ENCODE peak calls at places on chromosomes 5 and 9, in six cellular contexts. K, F, V, A, B and L are unnamed samples.

GRCh38 chr5:180047667-180048066 is 23.9 kb downstream of the RNF130 start:
- DNase-seq in F (no peak), A (peak; percentile 52), K (peak; percentile 55), V (no peak), B (no peak), L (no peak)

GRCh38 chr9:132249690-132250089 is 87.8 kb downstream of the NTNG2 start:
- DNase-seq in F (no peak), B (no peak), K (no peak), A (no peak), V (no peak), L (no peak)

GRCh38 chr9:136926154-136926704 is 18.3 kb downstream of the FBXW5 start:
- DNase-seq in V (no peak), B (no peak), K (no peak), F (no peak), A (no peak), L (no peak)

GRCh38 chr5:40798012-40798855 is at the start of gene PRKAA1:
- DNase-seq in K (peak; percentile 90), A (peak; percentile 88), B (peak; percentile 90), V (peak; percentile 90), F (peak; percentile 95), L (peak; percentile 88)

GRCh38 chr5:94245608-94246007 is 372.8 kb downstream of the KIAA0825 start:
- DNase-seq in F (no peak), A (no peak), K (no peak), B (no peak), V (no peak), L (no peak)

GRCh38 chr9:7137040-7137439 is 379.3 kb downstream of the KDM4C start:
- DNase-seq in A (no peak), V (no peak), F (no peak), B (no peak), K (no peak), L (no peak)

GRCh38 chr5:168989731-168990505 is 311.0 kb downstream of the SLIT3 start:
- DNase-seq in F (no peak), A (no peak), B (no peak), K (peak; percentile 49), V (no peak), L (no peak)

GRCh38 chr5:115461506-115462290 is 82.9 kb downstream of the FEM1C start:
- DNase-seq in F (no peak), A (no peak), B (no peak), V (no peak), K (no peak), L (no peak)

GRCh38 chr5:142421158-142421617 is 96.4 kb upstream of the SPRY4 start:
- DNase-seq in A (no peak), V (no peak), K (no peak), F (peak; percentile 44), B (no peak), L (no peak)

GRCh38 chr5:120684213-120684612 is 220.1 kb downstream of the PRR16 start:
- DNase-seq in K (no peak), A (no peak), F (no peak), V (no peak), B (no peak), L (no peak)

GRCh38 chr5:74130141-74130897 is 504.3 kb downstream of the ARHGEF28 start:
- DNase-seq in F (no peak), B (no peak), V (no peak), A (no peak), K (no peak), L (no peak)

GRCh38 chr9:16282216-16282615 is 588.3 kb downstream of the BNC2 start:
- DNase-seq in F (no peak), B (no peak), A (no peak), K (no peak), V (no peak), L (no peak)

GRCh38 chr5:59231221-59231931 is 648.5 kb downstream of the RAB3C start:
- DNase-seq in K (no peak), V (no peak), A (no peak), F (no peak), B (no peak), L (no peak)

GRCh38 chr9:38249587-38250210 is 142.8 kb upstream of the ALDH1B1 start:
- DNase-seq in A (no peak), F (no peak), B (no peak), V (no peak), K (no peak), L (no peak)

GRCh38 chr9:130490981-130491380 is 46.2 kb downstream of the ASS1 start:
- DNase-seq in F (no peak), K (no peak), V (no peak), B (no peak), A (no peak), L (no peak)

GRCh38 chr9:98958271-98958989 is 14.7 kb downstream of the COL15A1 start:
- DNase-seq in K (no peak), F (no peak), A (no peak), B (no peak), V (no peak), L (no peak)

GRCh38 chr9:104748359-104749031 is 1.0 kb downstream of the NIPSNAP3A start:
- DNase-seq in V (no peak), F (peak; percentile 17), K (no peak), A (no peak), B (no peak), L (no peak)

DNA sequence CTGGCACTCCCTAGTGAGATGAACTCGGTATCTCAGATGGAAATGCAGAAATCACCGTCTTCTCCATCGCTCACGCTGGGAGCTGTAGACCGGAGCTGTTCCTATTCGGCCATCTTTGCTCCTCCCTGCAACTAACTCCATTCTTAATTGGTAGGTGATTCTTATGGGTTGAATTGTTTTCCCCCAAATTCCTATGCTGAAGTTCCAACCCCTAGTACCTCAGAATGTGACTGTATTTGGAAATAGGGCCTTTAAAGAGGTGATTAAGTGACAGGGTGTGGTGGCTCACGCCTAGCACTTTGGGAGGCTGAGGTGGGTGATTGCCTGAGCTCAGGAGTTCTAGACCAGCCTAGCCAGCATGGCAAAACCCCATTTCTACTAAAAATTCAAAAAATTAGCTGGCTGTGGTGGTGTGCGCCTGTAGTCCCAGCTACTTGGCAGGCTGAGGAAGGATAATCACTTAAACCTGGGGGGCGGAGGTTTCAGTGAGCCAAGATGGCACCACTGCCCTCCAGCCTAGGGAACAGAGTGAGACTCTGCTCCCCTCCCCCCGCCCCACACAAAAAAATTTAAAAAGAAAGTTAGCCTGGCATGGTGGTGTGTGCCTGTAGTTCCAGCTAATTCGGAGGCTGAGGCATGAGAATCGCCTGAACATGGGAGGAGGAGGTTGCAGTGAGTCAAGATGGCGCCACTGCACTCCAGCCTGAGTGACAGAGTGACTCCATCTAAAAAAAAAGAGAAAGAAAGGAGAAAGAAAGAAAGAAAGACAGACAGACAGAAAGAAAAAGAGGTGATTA is 25.2 kb upstream of the FOCAD start:
- DNase-seq in K (no peak), V (no peak), B (peak; percentile 40), A (no peak), F (no peak), L (no peak)
- H3K4me3 ChIP-seq in K (peak overlapping the region; percentile 56), V (peak overlapping the region; percentile 39), B (peak overlapping the region; percentile 65), A (peak overlapping the region; percentile 50), F (peak overlapping the region; percentile 52), L (no peak overlapping the region)

GRCh38 chr5:134468921-134469400 is 56.5 kb upstream of the JADE2 start:
- DNase-seq in K (no peak), B (no peak), A (no peak), V (no peak), F (no peak), L (no peak)
- H3K36me3 ChIP-seq in K (no peaks in the 10 kb centered on the region), B (no peaks in the 10 kb centered on the region), A (no peaks in the 10 kb centered on the region), V (no peaks in the 10 kb centered on the region), F (no peaks in the 10 kb centered on the region), L (no peaks in the 10 kb centered on the region)

DNA sequence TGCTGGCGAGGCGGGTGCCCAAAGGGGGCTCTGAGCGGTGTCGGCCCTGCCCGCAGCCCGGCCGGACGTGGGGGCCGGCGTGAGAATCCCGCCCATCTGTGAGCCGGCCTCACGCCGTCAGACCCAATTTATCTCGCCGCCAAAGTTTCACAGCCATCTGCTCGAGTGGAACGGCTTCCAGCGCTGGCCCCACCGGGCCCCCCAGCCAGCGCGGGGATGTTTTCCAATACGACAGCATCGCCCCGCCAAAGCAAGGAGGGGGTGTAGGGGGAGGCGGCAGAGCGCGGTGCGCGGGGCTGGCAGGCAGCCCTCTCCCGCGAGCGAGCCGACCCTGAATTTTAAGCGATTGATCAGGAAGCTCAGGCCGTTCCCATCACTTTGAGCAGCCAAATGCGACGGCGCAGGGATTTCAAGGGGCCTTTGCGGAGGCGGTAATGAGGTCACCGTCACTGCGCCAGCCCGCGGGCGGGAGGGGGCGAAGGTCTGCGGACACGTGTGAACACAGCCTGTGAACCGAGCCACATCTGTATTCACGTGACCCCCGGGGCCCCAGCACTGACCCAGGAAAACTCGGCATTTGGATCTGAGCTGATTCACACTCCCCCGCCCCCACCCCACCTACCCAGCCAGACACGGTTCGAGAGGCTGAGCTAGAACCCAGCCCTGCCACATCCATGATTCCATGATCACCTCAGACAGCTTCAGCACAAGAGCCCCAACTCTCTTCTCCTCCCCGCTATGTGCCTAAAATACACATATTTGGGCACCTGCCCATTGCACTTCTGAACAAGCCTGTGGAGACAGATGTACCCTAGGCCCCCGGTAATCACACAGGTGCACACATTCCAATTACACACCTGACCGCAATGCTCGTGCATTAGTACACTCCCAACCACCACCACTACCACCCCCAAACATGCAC is 47.8 kb upstream of the PSD2 start:
- DNase-seq in V (peak; percentile 57), F (no peak), A (peak; percentile 46), B (peak; percentile 82), K (peak; percentile 31), L (peak; percentile 20)
- H3K27me3 ChIP-seq in V (no peaks in the 10 kb centered on the region), F (no peaks in the 10 kb centered on the region), A (peaks cover 5% of the 10 kb centered on the region), B (no peaks in the 10 kb centered on the region), K (peaks cover 37% of the 10 kb centered on the region), L (no peaks in the 10 kb centered on the region)

GRCh38 chr9:73037613-73038012 is 84.8 kb upstream of the ALDH1A1 start:
- DNase-seq in A (no peak), V (no peak), K (no peak), B (no peak), F (peak; percentile 62), L (no peak)

GRCh38 chr9:73039916-73040263 is 87.0 kb upstream of the ALDH1A1 start:
- DNase-seq in A (no peak), B (no peak), K (no peak), V (no peak), F (no peak), L (no peak)

GRCh38 chr9:73038613-73039012 is 85.8 kb upstream of the ALDH1A1 start:
- DNase-seq in K (peak; percentile 29), B (no peak), V (no peak), A (peak; percentile 57), F (no peak), L (no peak)

GRCh38 chr9:73039253-73039915 is 86.5 kb upstream of the ALDH1A1 start:
- DNase-seq in A (peak; percentile 63), K (no peak), V (no peak), F (peak; percentile 18), B (no peak), L (no peak)

DNA sequence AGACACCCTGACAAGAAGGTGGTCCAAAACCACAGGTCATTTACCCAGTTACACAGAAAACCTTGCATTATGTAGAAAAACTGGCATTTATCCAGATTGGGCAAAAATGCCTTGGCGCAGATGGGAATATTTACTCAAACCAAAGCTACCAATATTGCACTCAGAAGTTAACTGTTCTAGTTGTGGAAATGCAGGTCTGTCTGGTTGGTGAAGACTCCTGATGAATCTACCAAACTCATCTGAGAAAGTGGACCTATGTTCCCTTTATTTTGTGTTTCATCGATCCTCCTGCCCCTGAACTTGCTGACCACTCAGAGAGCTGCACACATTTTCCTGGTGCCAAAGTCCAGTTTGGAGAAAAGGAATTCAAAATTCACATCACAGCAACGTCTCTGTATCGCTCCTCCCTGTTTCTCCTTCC is 85.2 kb upstream of the ALDH1A1 start:
- DNase-seq in V (no peak), F (no peak), K (no peak), B (no peak), A (no peak), L (no peak)
- H3K4me3 ChIP-seq in V (no peak overlapping the region), F (no peak overlapping the region), K (no peak overlapping the region), B (no peak overlapping the region), A (no peak overlapping the region), L (no peak overlapping the region)